ENCODE peak calls at places on chromosome 4, in seven cellular contexts. W is hepatocyte; H is BE2C; I is adipocyte; S is neural progenitor cell; M is suprapubic skin; O is CD4-positive, CD25-positive, alpha-beta regulatory T cell. U is an unnamed sample. For H3K9me3, the result is how much of the 10 kb centered on the place peaks cover.

GRCh38 chr4:7005571-7005970 is 37.6 kb upstream of the TADA2B start:
- DNase-seq in W (no peak), H (no peak), I (no peak), S (no peak), M (no peak), O (no peak), U (no peak)

GRCh38 chr4:54482529-54482961 is 175.2 kb upstream of the KIT start:
- DNase-seq in W (no peak), H (no peak), I (peak), S (no peak), M (no peak), O (no peak), U (peak)

GRCh38 chr4:78545275-78546246 is 6.0 kb upstream of the ANXA3 start:
- DNase-seq in W (no peak), H (no peak), I (peak), S (no peak), M (no peak), O (no peak), U (no peak)

GRCh38 chr4:149552601-149553000 is 263.0 kb downstream of the IQCM start:
- DNase-seq in W (no peak), H (no peak), I (no peak), S (no peak), M (no peak), O (no peak), U (no peak)

GRCh38 chr4:128635939-128636551 is 173.5 kb upstream of the JADE1 start:
- DNase-seq in W (no peak), H (no peak), I (no peak), S (peak), M (no peak), O (no peak), U (no peak)

GRCh38 chr4:154807042-154807630 is 26.1 kb downstream of the RBM46 start:
- DNase-seq in W (peak), H (no peak), I (peak), S (peak), M (no peak), O (peak), U (no peak)

GRCh38 chr4:145639281-145639680 is 20.1 kb downstream of the MMAA start:
- DNase-seq in W (no peak), H (no peak), I (no peak), S (no peak), M (no peak), O (no peak), U (no peak)

GRCh38 chr4:136796953-136797352 is 735.3 kb downstream of the PCDH18 start:
- DNase-seq in W (no peak), H (no peak), I (no peak), S (no peak), M (no peak), O (no peak), U (no peak)

GRCh38 chr4:159012381-159012780 is 90.5 kb upstream of the RAPGEF2 start:
- DNase-seq in W (no peak), H (no peak), I (peak), S (no peak), M (no peak), O (no peak), U (peak)

GRCh38 chr4:122453384-122454000 is 3.0 kb downstream of the IL2 start:
- DNase-seq in W (no peak), H (no peak), I (no peak), S (no peak), M (no peak), O (no peak), U (no peak)

GRCh38 chr4:87961993-87962791 is 13.3 kb upstream of the SPP1 start:
- DNase-seq in W (peak), H (no peak), I (peak), S (no peak), M (no peak), O (no peak), U (no peak)

GRCh38 chr4:2857349-2857927 is 13.8 kb downstream of the ADD1 start:
- DNase-seq in W (no peak), H (no peak), I (no peak), S (no peak), M (no peak), O (no peak), U (no peak)

GRCh38 chr4:151581575-151581974 is 172.6 kb downstream of the FHIP1A start:
- DNase-seq in W (no peak), H (no peak), I (no peak), S (no peak), M (no peak), O (no peak), U (no peak)

GRCh38 chr4:140703463-140703862 is 52.7 kb downstream of the TBC1D9 start:
- DNase-seq in W (no peak), H (no peak), I (peak), S (no peak), M (no peak), O (no peak), U (no peak)

GRCh38 chr4:141637565-141637964 is 1.2 kb downstream of the IL15 start:
- DNase-seq in W (no peak), H (no peak), I (no peak), S (no peak), M (no peak), O (no peak), U (no peak)

GRCh38 chr4:69831646-69832325 is 28.2 kb downstream of the SULT1E1 start:
- DNase-seq in W (peak), H (no peak), I (no peak), S (no peak), M (no peak), O (peak), U (no peak)

GRCh38 chr4:104015680-104016079 is 295.9 kb upstream of the TACR3 start:
- DNase-seq in W (peak), H (peak), I (peak), S (peak), M (no peak), O (no peak), U (no peak)

GRCh38 chr4:8244931-8245460 is 24.6 kb upstream of the HTRA3 start:
- DNase-seq in W (no peak), H (no peak), I (no peak), S (no peak), M (no peak), O (no peak), U (no peak)

GRCh38 chr4:120830204-120830603 is 92.3 kb downstream of the PRDM5 start:
- DNase-seq in W (no peak), H (peak), I (no peak), S (no peak), M (no peak), O (no peak), U (no peak)

GRCh38 chr4:94305468-94306225 is 37.0 kb downstream of the HPGDS start:
- DNase-seq in W (no peak), H (no peak), I (no peak), S (no peak), M (no peak), O (no peak), U (no peak)

GRCh38 chr4:182862166-182862875 is 54.9 kb downstream of the DCTD start:
- DNase-seq in W (no peak), H (no peak), I (no peak), S (peak), M (no peak), O (no peak), U (no peak)

GRCh38 chr4:25925486-25926201 is 11.6 kb downstream of the SMIM20 start:
- DNase-seq in W (peak), H (peak), I (peak), S (peak), M (no peak), O (peak), U (peak)

GRCh38 chr4:37243722-37244582 is 591 bp upstream of the NWD2 start:
- DNase-seq in W (peak), H (no peak), I (no peak), S (peak), M (no peak), O (peak), U (no peak)

GRCh38 chr4:154618708-154619315 is 6.4 kb upstream of the FGG start:
- DNase-seq in W (peak), H (peak), I (peak), S (peak), M (no peak), O (peak), U (peak)

GRCh38 chr4:3256230-3257124 is 7.5 kb downstream of the MSANTD1 start:
- DNase-seq in W (no peak), H (no peak), I (no peak), S (no peak), M (peak), O (no peak), U (no peak)

GRCh38 chr4:148203056-148203898 is 238.9 kb downstream of the NR3C2 start:
- DNase-seq in W (peak), H (no peak), I (no peak), S (peak), M (no peak), O (no peak), U (no peak)

GRCh38 chr4:118155516-118155915 is 121.2 kb downstream of the NDST3 start:
- DNase-seq in W (no peak), H (no peak), I (no peak), S (no peak), M (no peak), O (no peak), U (no peak)

GRCh38 chr4:151324124-151324448 is 1.3 kb downstream of the SH3D19 start:
- DNase-seq in W (no peak), H (no peak), I (no peak), S (no peak), M (no peak), O (no peak), U (no peak)

GRCh38 chr4:162245051-162245450 is 81.3 kb upstream of the FSTL5 start:
- DNase-seq in W (no peak), H (no peak), I (no peak), S (no peak), M (no peak), O (no peak), U (no peak)

GRCh38 chr4:8849266-8850073 is 22.2 kb downstream of the HMX1 start:
- DNase-seq in W (no peak), H (no peak), I (no peak), S (no peak), M (peak), O (no peak), U (no peak)

DNA sequence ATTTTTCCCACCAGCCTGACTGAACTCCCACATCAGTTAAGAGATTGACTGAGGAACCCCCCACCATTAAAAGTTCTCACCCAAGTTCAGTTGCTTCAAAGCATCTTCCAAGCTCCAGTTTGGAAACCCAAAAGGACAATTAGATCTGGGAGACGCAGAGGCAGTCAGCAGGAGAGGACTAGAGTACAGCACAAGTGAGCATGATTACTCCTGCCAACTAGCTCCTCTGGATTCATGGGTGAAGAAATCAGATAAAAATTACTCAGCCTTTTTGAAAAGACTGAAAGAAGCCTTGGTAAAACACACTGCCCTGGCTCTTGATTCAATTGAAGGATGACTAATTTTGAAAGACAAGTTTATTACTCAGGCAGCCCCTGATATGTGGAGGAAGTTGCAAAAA is 297.5 kb downstream of the ADAM29 start:
- DNase-seq in W (no peak), H (no peak), I (no peak), S (no peak), M (no peak), O (no peak), U (no peak)
- H3K9me3 ChIP-seq in W (under half), H (under half), I (under half), S (under half), M (under half), O (under half), U (under half)

GRCh38 chr4:161222889-161223288 is 940.9 kb downstream of the FSTL5 start:
- DNase-seq in W (no peak), H (no peak), I (no peak), S (no peak), M (no peak), O (no peak), U (no peak)
- H3K9me3 ChIP-seq in W (under half), H (under half), I (under half), S (under half), M (under half), O (under half), U (under half)

GRCh38 chr4:101022151-101023024 is 324.9 kb downstream of the PPP3CA start:
- DNase-seq in W (no peak), H (no peak), I (peak), S (no peak), M (no peak), O (no peak), U (no peak)

GRCh38 chr4:101019313-101019712 is 328.0 kb downstream of the PPP3CA start:
- DNase-seq in W (no peak), H (no peak), I (no peak), S (no peak), M (no peak), O (no peak), U (no peak)

GRCh38 chr4:101018836-101019235 is 328.5 kb downstream of the PPP3CA start:
- DNase-seq in W (no peak), H (no peak), I (no peak), S (no peak), M (no peak), O (no peak), U (no peak)

GRCh38 chr4:101020956-101021355 is 326.4 kb downstream of the PPP3CA start:
- DNase-seq in W (no peak), H (no peak), I (peak), S (no peak), M (no peak), O (peak), U (peak)

DNA sequence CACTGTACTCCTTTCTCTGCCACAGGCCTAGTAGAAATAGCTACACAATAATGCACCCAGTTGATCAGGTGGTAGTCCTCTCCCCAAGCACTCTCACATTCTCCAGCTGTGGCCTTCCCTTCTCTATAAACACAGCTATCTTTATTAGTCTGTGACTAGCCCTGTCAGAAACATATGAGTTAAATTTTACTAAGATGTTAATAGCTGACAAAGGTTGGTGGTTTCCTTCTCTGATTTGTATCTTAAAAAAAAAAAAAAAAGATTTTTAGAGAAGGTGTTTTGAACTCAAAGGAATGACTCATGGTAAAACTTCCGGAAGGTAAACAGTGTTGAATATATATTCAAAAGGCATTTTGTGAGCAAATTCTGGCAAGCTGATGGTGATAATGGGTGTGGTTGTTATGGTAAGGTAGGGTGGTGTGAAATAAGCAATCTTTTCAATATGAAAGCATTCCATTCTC is 327.4 kb downstream of the PPP3CA start:
- DNase-seq in W (peak), H (no peak), I (no peak), S (no peak), M (no peak), O (peak), U (no peak)
- H3K9me3 ChIP-seq in W (under half), H (under half), I (under half), S (under half), M (under half), O (under half), U (under half)

GRCh38 chr4:20044502-20044911 is 207.2 kb upstream of the SLIT2 start:
- DNase-seq in W (no peak), H (no peak), I (peak), S (no peak), M (no peak), O (no peak), U (no peak)

GRCh38 chr4:20043992-20044391 is 207.7 kb upstream of the SLIT2 start:
- DNase-seq in W (no peak), H (no peak), I (no peak), S (no peak), M (no peak), O (no peak), U (no peak)

GRCh38 chr4:20044936-20045335 is 206.8 kb upstream of the SLIT2 start:
- DNase-seq in W (no peak), H (no peak), I (no peak), S (no peak), M (no peak), O (no peak), U (no peak)

GRCh38 chr4:20046931-20047677 is 204.6 kb upstream of the SLIT2 start:
- DNase-seq in W (no peak), H (no peak), I (peak), S (no peak), M (no peak), O (no peak), U (no peak)

GRCh38 chr4:20046179-20046578 is 205.5 kb upstream of the SLIT2 start:
- DNase-seq in W (no peak), H (no peak), I (no peak), S (no peak), M (no peak), O (no peak), U (no peak)
- H3K9me3 ChIP-seq in W (under half), H (under half), I (under half), S (under half), M (under half), O (under half), U (under half)

GRCh38 chr4:40419231-40419912 is 84.2 kb downstream of the CHRNA9 start:
- DNase-seq in W (peak), H (no peak), I (no peak), S (no peak), M (no peak), O (no peak), U (no peak)
- H3K9me3 ChIP-seq in W (under half), H (under half), I (under half), S (under half), M (under half), O (under half), U (under half)

GRCh38 chr4:23085249-23085568 is 392.5 kb downstream of the GBA3 start:
- DNase-seq in W (no peak), H (no peak), I (no peak), S (no peak), M (no peak), O (no peak), U (no peak)
- H3K9me3 ChIP-seq in W (under half), H (under half), I (under half), S (under half), M (under half), O (under half), U (under half)

DNA sequence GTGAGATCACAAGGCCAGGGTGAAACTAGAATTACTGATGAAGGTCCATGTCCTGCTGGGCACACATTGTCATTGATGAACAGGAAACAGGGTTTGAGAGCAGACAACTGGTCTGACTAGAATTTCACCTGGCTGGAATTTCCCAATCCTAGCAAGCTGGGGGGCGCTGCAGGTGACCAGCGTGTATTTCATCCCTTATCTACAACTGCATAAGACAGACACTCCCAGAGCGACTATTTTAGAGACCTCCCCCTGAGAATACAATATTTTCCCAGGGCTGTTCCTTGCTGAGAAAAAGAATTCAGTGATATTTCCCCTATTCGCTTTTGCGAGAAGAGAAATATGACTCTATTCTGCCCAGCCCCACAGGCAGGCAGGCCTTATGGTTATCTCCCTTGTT is 432.6 kb upstream of the GALNT7 start:
- DNase-seq in W (no peak), H (no peak), I (no peak), S (no peak), M (no peak), O (no peak), U (no peak)
- H3K9me3 ChIP-seq in W (under half), H (under half), I (under half), S (under half), M (under half), O (under half), U (under half)